ENCODE peak calls at places on chromosomes 3 and 15, in five cellular contexts. F, B, M, N and Q are unnamed samples.

GRCh38 chr3:193982258-193982659 is 153.7 kb upstream of the HES1 start:
- DNase-seq in F (no peak), B (no peak), M (no peak), N (no peak), Q (no peak)

GRCh38 chr15:95839367-95839782 is 491.1 kb upstream of the NR2F2 start:
- DNase-seq in F (no peak), B (peak; percentile 66), M (no peak), N (no peak), Q (no peak)

GRCh38 chr3:67819447-67819846 is 165.0 kb upstream of the SUCLG2 start:
- DNase-seq in F (no peak), B (no peak), M (no peak), N (no peak), Q (no peak)

GRCh38 chr15:89419370-89419984 is 76.9 kb downstream of the RHCG start:
- DNase-seq in F (no peak), B (no peak), M (no peak), N (peak; percentile 18), Q (peak; percentile 62)

GRCh38 chr3:46463120-46463867 is 1.4 kb downstream of the LTF start:
- DNase-seq in F (no peak), B (no peak), M (no peak), N (no peak), Q (no peak)

GRCh38 chr15:65329298-65329990 is 25.0 kb downstream of the RNU5B-1 start:
- DNase-seq in F (no peak), B (no peak), M (peak; percentile 17), N (no peak), Q (no peak)

GRCh38 chr15:77048135-77048866 is 22.6 kb downstream of the TSPAN3 start:
- DNase-seq in F (no peak), B (no peak), M (no peak), N (no peak), Q (no peak)

GRCh38 chr3:56012732-56013131 is 455.5 kb downstream of the ERC2 start:
- DNase-seq in F (no peak), B (no peak), M (peak; percentile 42), N (no peak), Q (no peak)

GRCh38 chr3:57956119-57956832 is 51.9 kb upstream of the FLNB start:
- DNase-seq in F (no peak), B (no peak), M (no peak), N (no peak), Q (no peak)

GRCh38 chr15:68367226-68367625 is 64.7 kb downstream of the ITGA11 start:
- DNase-seq in F (no peak), B (no peak), M (no peak), N (no peak), Q (no peak)

GRCh38 chr15:40456299-40456712 is 14.5 kb upstream of the CHST14 start:
- DNase-seq in F (no peak), B (no peak), M (no peak), N (no peak), Q (no peak)

GRCh38 chr3:97896129-97896528 is 74.3 kb downstream of the CRYBG3 start:
- DNase-seq in F (no peak), B (no peak), M (no peak), N (no peak), Q (no peak)
- TF ChIP-seq ZBTB33 in F (no peak), B (no peak), M (no peak), N (no peak), Q (no peak)

GRCh38 chr3:27680517-27681246 is 41.4 kb downstream of the EOMES start:
- DNase-seq in F (no peak), B (no peak), M (no peak), N (peak; percentile 78), Q (no peak)

GRCh38 chr3:27679691-27680090 is 42.4 kb downstream of the EOMES start:
- DNase-seq in F (no peak), B (no peak), M (no peak), N (no peak), Q (no peak)

GRCh38 chr3:27684302-27684701 is 37.8 kb downstream of the EOMES start:
- DNase-seq in F (no peak), B (no peak), M (no peak), N (no peak), Q (no peak)

GRCh38 chr3:27678234-27678633 is 43.9 kb downstream of the EOMES start:
- DNase-seq in F (no peak), B (no peak), M (no peak), N (no peak), Q (no peak)

GRCh38 chr3:27681249-27681748 is 40.8 kb downstream of the EOMES start:
- DNase-seq in F (peak; percentile 78), B (peak; percentile 38), M (peak; percentile 64), N (peak; percentile 74), Q (peak; percentile 51)
- TF ChIP-seq ZBTB33 in F (no peak), B (no peak), M (no peak), N (no peak), Q (no peak)

GRCh38 chr3:8887435-8888295 is 75.6 kb downstream of the RAD18 start:
- DNase-seq in F (no peak), B (no peak), M (no peak), N (no peak), Q (no peak)
- TF ChIP-seq ZBTB33 in F (no peak), B (no peak), M (no peak), N (no peak), Q (no peak)

GRCh38 chr3:179323197-179323901 is 518 bp downstream of the ZNF639 start:
- DNase-seq in F (no peak), B (no peak), M (peak; percentile 86), N (peak; percentile 33), Q (no peak)

GRCh38 chr3:179318876-179319275 is 4.0 kb upstream of the ZNF639 start:
- DNase-seq in F (no peak), B (no peak), M (no peak), N (no peak), Q (no peak)

GRCh38 chr3:179322481-179323196 is at the start of gene ZNF639:
- DNase-seq in F (peak; percentile 76), B (no peak), M (peak; percentile 99), N (peak; percentile 78), Q (peak; percentile 98)

GRCh38 chr3:179321585-179322322 is 1.1 kb upstream of the ZNF639 start:
- DNase-seq in F (no peak), B (no peak), M (peak; percentile 56), N (peak; percentile 29), Q (peak; percentile 24)

DNA sequence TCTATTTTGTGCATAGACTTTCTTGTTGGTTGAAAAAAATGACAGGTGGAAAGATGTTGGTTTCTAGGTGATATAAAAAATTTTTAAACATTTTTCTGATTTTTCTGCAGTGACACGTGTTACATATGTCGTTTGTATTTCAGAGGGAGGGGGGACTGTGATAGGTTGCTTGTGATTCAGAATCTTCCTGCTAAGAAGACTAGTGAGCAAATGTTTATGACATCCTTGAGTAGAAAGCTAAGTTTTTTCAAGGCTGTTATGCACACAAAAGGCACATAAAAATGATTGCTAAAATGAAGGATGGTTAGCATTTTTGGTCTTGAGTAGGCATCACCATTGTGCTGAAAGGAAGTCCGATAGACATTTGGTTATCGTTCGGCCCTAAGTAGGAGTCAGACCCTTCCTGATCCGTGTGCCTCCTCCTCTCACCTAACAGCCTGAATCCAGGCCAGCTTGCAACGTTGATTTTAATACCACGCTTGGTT is 1.5 kb downstream of the ZNF639 start:
- DNase-seq in F (no peak), B (no peak), M (peak; percentile 30), N (no peak), Q (peak; percentile 60)
- TF ChIP-seq ZBTB33 in F (no peak), B (no peak), M (no peak), N (no peak), Q (no peak)

GRCh38 chr15:47157827-47158226 is 559.5 kb upstream of the SEMA6D start:
- DNase-seq in F (no peak), B (no peak), M (no peak), N (no peak), Q (no peak)
- TF ChIP-seq ZBTB33 in F (no peak), B (no peak), M (no peak), N (no peak), Q (no peak)

DNA sequence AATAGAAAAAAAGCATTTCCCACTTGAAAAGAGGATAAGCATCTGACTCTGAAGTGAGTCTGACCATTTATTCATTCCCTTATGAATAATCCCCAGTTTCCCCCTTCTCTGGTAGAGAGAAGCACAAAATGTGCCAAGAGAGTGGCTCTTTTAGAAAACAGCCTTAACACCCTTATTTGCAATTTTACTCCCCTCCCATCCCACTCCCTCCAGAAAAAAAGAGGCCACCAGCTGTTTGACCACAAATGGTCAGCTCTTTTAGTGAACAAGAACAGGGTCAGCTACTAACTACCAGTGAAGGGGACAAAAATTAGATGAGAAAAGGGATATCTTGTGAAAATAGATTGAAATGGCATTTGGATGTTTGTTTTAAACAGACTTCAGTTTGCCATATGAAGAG is 184.6 kb upstream of the ADAMTS9 start:
- DNase-seq in F (no peak), B (no peak), M (no peak), N (no peak), Q (no peak)
- TF ChIP-seq ZBTB33 in F (no peak), B (no peak), M (no peak), N (no peak), Q (no peak)

GRCh38 chr3:15681668-15682067 is 80.1 kb downstream of the BTD start:
- DNase-seq in F (no peak), B (no peak), M (no peak), N (no peak), Q (no peak)
- TF ChIP-seq ZBTB33 in F (no peak), B (no peak), M (no peak), N (no peak), Q (no peak)